ENCODE peak calls at places on chromosomes 3 and 15, in six cellular contexts. F is left ventricle myocardium inferior, D is BE2C, A is upper lobe of right lung, W is MM.1S, J is HCT116. I is an unnamed sample.
A peak's percentile ranks its signal among the peaks of the same experiment; 100 is the strongest.

GRCh38 chr3:137020315-137020714 is 62.5 kb downstream of the IL20RB start:
- DNase-seq in F (no peak), D (no peak), A (no peak), W (no peak), J (no peak), I (no peak)

GRCh38 chr3:24829011-24829581 is 334.4 kb upstream of the THRB start:
- DNase-seq in F (peak; percentile 38), D (peak; percentile 33), A (peak; percentile 81), W (no peak), J (no peak), I (peak; percentile 28)

GRCh38 chr15:77864211-77865105 is 213.1 kb downstream of the TBC1D2B start:
- DNase-seq in F (no peak), D (no peak), A (peak; percentile 63), W (no peak), J (no peak), I (no peak)

GRCh38 chr3:37770938-37771918 is 90.5 kb upstream of the CTDSPL start:
- DNase-seq in F (peak; percentile 66), D (peak; percentile 46), A (no peak), W (no peak), J (no peak), I (no peak)

GRCh38 chr3:64675848-64676247 is 12.0 kb downstream of the ADAMTS9 start:
- DNase-seq in F (no peak), D (peak; percentile 53), A (no peak), W (no peak), J (no peak), I (no peak)

GRCh38 chr15:26682765-26683164 is 90.1 kb downstream of the GABRB3 start:
- DNase-seq in F (no peak), D (no peak), A (no peak), W (no peak), J (no peak), I (no peak)

GRCh38 chr3:88151358-88151757 is 1.6 kb downstream of the C3orf38 start:
- DNase-seq in F (no peak), D (no peak), A (no peak), W (no peak), J (no peak), I (peak; percentile 53)

GRCh38 chr15:67821784-67822451 is 3.4 kb upstream of the SKOR1 start:
- DNase-seq in F (no peak), D (no peak), A (no peak), W (no peak), J (no peak), I (no peak)

GRCh38 chr15:63196846-63197245 is 7.4 kb downstream of the RAB8B start:
- DNase-seq in F (no peak), D (no peak), A (no peak), W (no peak), J (no peak), I (no peak)

GRCh38 chr15:29170496-29170895 is 99.1 kb downstream of the NSMCE3 start:
- DNase-seq in F (no peak), D (no peak), A (no peak), W (no peak), J (no peak), I (no peak)

GRCh38 chr15:75620043-75620775 is 5.3 kb downstream of the SNUPN start:
- DNase-seq in F (peak; percentile 29), D (no peak), A (no peak), W (no peak), J (no peak), I (peak; percentile 82)

GRCh38 chr3:136292500-136292899 is 42.4 kb downstream of the PCCB start:
- DNase-seq in F (no peak), D (no peak), A (no peak), W (no peak), J (no peak), I (no peak)

GRCh38 chr3:110625126-110625798 is 446.4 kb upstream of the NECTIN3 start:
- DNase-seq in F (no peak), D (peak; percentile 13), A (no peak), W (no peak), J (no peak), I (no peak)

GRCh38 chr3:37287776-37288175 is 113.4 kb upstream of the LRRFIP2 start:
- DNase-seq in F (no peak), D (no peak), A (no peak), W (no peak), J (no peak), I (peak; percentile 23)

GRCh38 chr15:61750271-61751084 is 309.8 kb downstream of the VPS13C start:
- DNase-seq in F (no peak), D (peak; percentile 25), A (peak; percentile 75), W (no peak), J (no peak), I (no peak)

GRCh38 chr3:48662753-48663488 is at the start of gene CELSR3:
- DNase-seq in F (peak; percentile 33), D (peak; percentile 78), A (peak; percentile 74), W (peak; percentile 54), J (peak; percentile 75), I (peak; percentile 95)

GRCh38 chr15:26132786-26133185 is 269.7 kb upstream of the ATP10A start:
- DNase-seq in F (no peak), D (no peak), A (no peak), W (no peak), J (no peak), I (no peak)

GRCh38 chr3:72069543-72069942 is 284.6 kb upstream of the PROK2 start:
- DNase-seq in F (no peak), D (no peak), A (no peak), W (no peak), J (no peak), I (no peak)
- H3K36me3 ChIP-seq in F (no peaks in the 10 kb centered on the region), D (no peaks in the 10 kb centered on the region), A (no peaks in the 10 kb centered on the region), W (no peaks in the 10 kb centered on the region), J (no peaks in the 10 kb centered on the region), I (no peaks in the 10 kb centered on the region)

DNA sequence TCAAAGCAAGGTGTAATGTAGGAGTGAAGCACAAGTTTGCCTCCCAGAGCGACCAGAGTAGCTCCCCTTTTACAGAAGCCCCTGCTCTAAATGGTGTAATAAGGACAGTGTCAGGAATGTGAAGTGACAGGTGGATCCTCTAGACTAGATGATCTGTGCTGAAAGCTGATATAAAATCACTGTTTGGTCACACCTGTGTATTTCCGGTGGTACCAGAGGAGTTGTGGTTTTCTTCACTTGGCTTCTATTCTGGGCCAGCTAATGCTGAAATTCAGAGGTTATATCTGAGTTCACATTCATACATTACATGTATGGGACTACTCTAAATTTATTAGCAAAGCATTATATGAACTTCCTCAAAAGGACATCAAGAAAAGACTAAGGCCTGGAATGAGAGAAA is 117.4 kb downstream of the IL1RAP start:
- DNase-seq in F (no peak), D (no peak), A (no peak), W (peak; percentile 62), J (no peak), I (no peak)
- H3K36me3 ChIP-seq in F (peaks cover 22% of the 10 kb centered on the region), D (no peaks in the 10 kb centered on the region), A (peaks cover 5% of the 10 kb centered on the region), W (no peaks in the 10 kb centered on the region), J (no peaks in the 10 kb centered on the region), I (peaks cover 26% of the 10 kb centered on the region)

DNA sequence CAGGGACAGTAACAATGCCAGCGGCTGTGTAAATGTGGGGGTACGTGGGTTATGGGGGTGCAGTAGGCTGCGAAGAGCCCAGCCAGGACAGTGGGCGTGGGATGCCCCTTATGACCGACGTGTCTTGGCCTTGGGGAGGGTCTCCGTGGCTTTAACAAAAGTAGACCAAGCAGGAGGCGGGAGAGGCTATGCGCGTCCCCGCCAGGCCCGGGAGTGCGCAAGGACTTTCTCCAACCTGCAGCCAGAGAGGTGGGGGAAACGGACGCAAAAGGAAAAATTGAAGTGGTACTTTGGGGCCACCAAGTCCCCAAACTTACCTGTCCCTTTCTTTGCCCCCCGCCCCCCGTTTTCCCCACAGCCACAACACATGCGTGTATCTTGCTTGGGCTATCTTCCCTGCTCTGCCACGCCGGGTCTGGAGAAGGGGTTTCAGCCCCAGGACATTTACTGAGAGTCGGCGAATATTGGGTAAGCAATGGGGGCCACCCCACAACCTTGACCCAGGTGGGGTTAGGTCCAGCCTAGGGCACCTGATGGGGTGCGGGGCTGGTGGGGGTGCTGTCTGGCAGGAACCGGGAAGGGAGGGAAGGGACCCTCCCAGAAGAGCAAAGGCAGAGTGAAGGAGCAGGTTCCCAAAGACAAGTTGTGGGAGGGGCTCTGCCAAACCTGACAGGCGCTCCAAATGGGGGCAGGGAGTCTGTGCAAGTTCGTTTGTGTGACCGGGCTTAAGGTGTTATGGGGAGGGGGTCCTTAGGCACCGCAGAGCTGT is 647 bp downstream of the ISLR2 start:
- DNase-seq in F (no peak), D (no peak), A (no peak), W (no peak), J (no peak), I (no peak)
- H3K36me3 ChIP-seq in F (no peaks in the 10 kb centered on the region), D (no peaks in the 10 kb centered on the region), A (no peaks in the 10 kb centered on the region), W (no peaks in the 10 kb centered on the region), J (no peaks in the 10 kb centered on the region), I (no peaks in the 10 kb centered on the region)

GRCh38 chr3:119664370-119664769 is 4.0 kb upstream of the POPDC2 start:
- DNase-seq in F (no peak), D (no peak), A (no peak), W (no peak), J (no peak), I (peak; percentile 48)
- H3K36me3 ChIP-seq in F (peaks cover 21% of the 10 kb centered on the region), D (peaks cover 13% of the 10 kb centered on the region), A (peaks cover 13% of the 10 kb centered on the region), W (no peaks in the 10 kb centered on the region), J (no peaks in the 10 kb centered on the region), I (peaks cover 6% of the 10 kb centered on the region)

DNA sequence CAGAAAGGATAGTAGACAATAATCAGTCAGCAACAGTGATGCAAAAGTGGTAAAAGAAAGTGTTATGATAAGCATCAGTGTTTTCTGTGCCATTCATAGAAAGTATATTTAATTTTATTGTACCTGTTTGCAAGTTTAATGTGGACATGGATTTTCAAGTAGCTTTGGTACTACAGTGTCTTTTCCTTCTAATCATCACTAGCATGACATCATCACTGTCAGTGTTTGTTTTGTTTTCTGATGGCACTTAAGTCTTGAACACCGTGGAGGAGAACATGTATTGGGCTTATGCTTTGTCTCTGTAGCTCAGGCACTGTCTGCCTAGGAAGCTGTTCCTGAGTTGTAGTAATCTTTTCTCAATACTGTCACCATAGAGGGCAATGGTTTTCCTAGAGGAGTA is 41.9 kb downstream of the SETD5 start:
- DNase-seq in F (no peak), D (no peak), A (no peak), W (no peak), J (no peak), I (peak; percentile 29)
- H3K36me3 ChIP-seq in F (peaks cover 100% of the 10 kb centered on the region), D (peaks cover 62% of the 10 kb centered on the region), A (peaks cover 100% of the 10 kb centered on the region), W (peaks cover 17% of the 10 kb centered on the region), J (peaks cover 72% of the 10 kb centered on the region), I (peaks cover 82% of the 10 kb centered on the region)